ENCODE peak calls at places on chromosomes 13 and 19, in six cellular contexts. One of them, this sample, is unnamed.
A peak's percentile ranks its signal among the peaks of the same experiment; 100 is the strongest.

GRCh38 chr13:89375839-89376238 is 1704.7 kb downstream of the SLITRK5 start:
- DNase-seq in fibroblast of the aortic adventitia: peak; percentile 75
- DNase-seq in progenitor cell of endocrine pancreas: no peak
- DNase-seq in CD4-positive, alpha-beta T cell: no peak
- DNase-seq in foreskin fibroblast: no peak
- DNase-seq in dorsolateral prefrontal cortex: no peak
- DNase-seq in this sample: no peak

GRCh38 chr19:39307233-39307821 is 11.1 kb downstream of the IFNL1 start:
- DNase-seq in fibroblast of the aortic adventitia: no peak
- DNase-seq in progenitor cell of endocrine pancreas: peak; percentile 32
- DNase-seq in CD4-positive, alpha-beta T cell: no peak
- DNase-seq in foreskin fibroblast: no peak
- DNase-seq in dorsolateral prefrontal cortex: no peak
- DNase-seq in this sample: no peak

GRCh38 chr19:42850981-42851717 is 28.4 kb downstream of the PSG1 start:
- DNase-seq in fibroblast of the aortic adventitia: peak; percentile 98
- DNase-seq in progenitor cell of endocrine pancreas: no peak
- DNase-seq in CD4-positive, alpha-beta T cell: no peak
- DNase-seq in foreskin fibroblast: peak; percentile 97
- DNase-seq in dorsolateral prefrontal cortex: peak; percentile 34
- DNase-seq in this sample: peak; percentile 92

GRCh38 chr19:19280561-19280960 is 7.5 kb upstream of the TM6SF2 start:
- DNase-seq in fibroblast of the aortic adventitia: peak; percentile 23
- DNase-seq in progenitor cell of endocrine pancreas: no peak
- DNase-seq in CD4-positive, alpha-beta T cell: no peak
- DNase-seq in foreskin fibroblast: peak; percentile 54
- DNase-seq in dorsolateral prefrontal cortex: peak; percentile 43
- DNase-seq in this sample: no peak

GRCh38 chr13:29402168-29402621 is 193.3 kb downstream of the SLC7A1 start:
- DNase-seq in fibroblast of the aortic adventitia: peak; percentile 14
- DNase-seq in progenitor cell of endocrine pancreas: no peak
- DNase-seq in CD4-positive, alpha-beta T cell: no peak
- DNase-seq in foreskin fibroblast: no peak
- DNase-seq in dorsolateral prefrontal cortex: no peak
- DNase-seq in this sample: peak; percentile 71

GRCh38 chr13:25046274-25046984 is 49.5 kb upstream of the PABPC3 start:
- DNase-seq in fibroblast of the aortic adventitia: no peak
- DNase-seq in progenitor cell of endocrine pancreas: no peak
- DNase-seq in CD4-positive, alpha-beta T cell: no peak
- DNase-seq in foreskin fibroblast: no peak
- DNase-seq in dorsolateral prefrontal cortex: no peak
- DNase-seq in this sample: no peak

GRCh38 chr19:52946322-52947310 is 16.1 kb downstream of the ZNF816 start:
- DNase-seq in fibroblast of the aortic adventitia: no peak
- DNase-seq in progenitor cell of endocrine pancreas: peak; percentile 44
- DNase-seq in CD4-positive, alpha-beta T cell: no peak
- DNase-seq in foreskin fibroblast: peak; percentile 33
- DNase-seq in dorsolateral prefrontal cortex: no peak
- DNase-seq in this sample: peak; percentile 40

GRCh38 chr13:36706755-36707154 is 32.9 kb downstream of the SERTM1 start:
- DNase-seq in fibroblast of the aortic adventitia: peak; percentile 92
- DNase-seq in progenitor cell of endocrine pancreas: no peak
- DNase-seq in CD4-positive, alpha-beta T cell: no peak
- DNase-seq in foreskin fibroblast: peak; percentile 14
- DNase-seq in dorsolateral prefrontal cortex: no peak
- DNase-seq in this sample: no peak

GRCh38 chr13:27018882-27019281 is 152.7 kb downstream of the USP12 start:
- DNase-seq in fibroblast of the aortic adventitia: no peak
- DNase-seq in progenitor cell of endocrine pancreas: no peak
- DNase-seq in CD4-positive, alpha-beta T cell: no peak
- DNase-seq in foreskin fibroblast: no peak
- DNase-seq in dorsolateral prefrontal cortex: no peak
- DNase-seq in this sample: no peak

GRCh38 chr13:72198042-72198441 is 331.0 kb upstream of the DACH1 start:
- DNase-seq in fibroblast of the aortic adventitia: no peak
- DNase-seq in progenitor cell of endocrine pancreas: no peak
- DNase-seq in CD4-positive, alpha-beta T cell: no peak
- DNase-seq in foreskin fibroblast: no peak
- DNase-seq in dorsolateral prefrontal cortex: no peak
- DNase-seq in this sample: no peak

GRCh38 chr19:42196011-42197001 is 21.2 kb downstream of the DEDD2 start:
- DNase-seq in fibroblast of the aortic adventitia: no peak
- DNase-seq in progenitor cell of endocrine pancreas: no peak
- DNase-seq in CD4-positive, alpha-beta T cell: no peak
- DNase-seq in foreskin fibroblast: no peak
- DNase-seq in dorsolateral prefrontal cortex: no peak
- DNase-seq in this sample: no peak

GRCh38 chr19:1725100-1726064 is 27.9 kb upstream of the ONECUT3 start:
- DNase-seq in fibroblast of the aortic adventitia: peak; percentile 34
- DNase-seq in progenitor cell of endocrine pancreas: peak; percentile 86
- DNase-seq in CD4-positive, alpha-beta T cell: no peak
- DNase-seq in foreskin fibroblast: peak; percentile 51
- DNase-seq in dorsolateral prefrontal cortex: peak; percentile 48
- DNase-seq in this sample: peak; percentile 49

GRCh38 chr19:55552620-55553019 is 7.3 kb upstream of the SBK3 start:
- DNase-seq in fibroblast of the aortic adventitia: peak; percentile 77
- DNase-seq in progenitor cell of endocrine pancreas: no peak
- DNase-seq in CD4-positive, alpha-beta T cell: no peak
- DNase-seq in foreskin fibroblast: peak; percentile 66
- DNase-seq in dorsolateral prefrontal cortex: no peak
- DNase-seq in this sample: peak; percentile 83

GRCh38 chr13:25186187-25186586 is 14.1 kb upstream of the AMER2 start:
- DNase-seq in fibroblast of the aortic adventitia: no peak
- DNase-seq in progenitor cell of endocrine pancreas: no peak
- DNase-seq in CD4-positive, alpha-beta T cell: no peak
- DNase-seq in foreskin fibroblast: no peak
- DNase-seq in dorsolateral prefrontal cortex: no peak
- DNase-seq in this sample: no peak

GRCh38 chr13:97757807-97758206 is 195.7 kb upstream of the IPO5 start:
- DNase-seq in fibroblast of the aortic adventitia: peak; percentile 76
- DNase-seq in progenitor cell of endocrine pancreas: no peak
- DNase-seq in CD4-positive, alpha-beta T cell: no peak
- DNase-seq in foreskin fibroblast: no peak
- DNase-seq in dorsolateral prefrontal cortex: no peak
- DNase-seq in this sample: peak; percentile 12

GRCh38 chr13:50994651-50995050 is 85.1 kb downstream of the RNASEH2B start:
- DNase-seq in fibroblast of the aortic adventitia: no peak
- DNase-seq in progenitor cell of endocrine pancreas: no peak
- DNase-seq in CD4-positive, alpha-beta T cell: no peak
- DNase-seq in foreskin fibroblast: no peak
- DNase-seq in dorsolateral prefrontal cortex: no peak
- DNase-seq in this sample: no peak

GRCh38 chr13:104314926-104315535 is 1248.8 kb upstream of the SLC10A2 start:
- DNase-seq in fibroblast of the aortic adventitia: peak; percentile 0
- DNase-seq in progenitor cell of endocrine pancreas: no peak
- DNase-seq in CD4-positive, alpha-beta T cell: no peak
- DNase-seq in foreskin fibroblast: peak; percentile 0
- DNase-seq in dorsolateral prefrontal cortex: no peak
- DNase-seq in this sample: no peak

GRCh38 chr19:6677924-6678689 is 8.1 kb upstream of the TNFSF14 start:
- DNase-seq in fibroblast of the aortic adventitia: no peak
- DNase-seq in progenitor cell of endocrine pancreas: peak; percentile 18
- DNase-seq in CD4-positive, alpha-beta T cell: peak; percentile 51
- DNase-seq in foreskin fibroblast: no peak
- DNase-seq in dorsolateral prefrontal cortex: no peak
- DNase-seq in this sample: no peak

GRCh38 chr13:51397262-51397933 is 55.4 kb downstream of the INTS6 start:
- DNase-seq in fibroblast of the aortic adventitia: peak; percentile 80
- DNase-seq in progenitor cell of endocrine pancreas: no peak
- DNase-seq in CD4-positive, alpha-beta T cell: no peak
- DNase-seq in foreskin fibroblast: peak; percentile 50
- DNase-seq in dorsolateral prefrontal cortex: no peak
- DNase-seq in this sample: peak; percentile 96

GRCh38 chr13:80297094-80297493 is 43.8 kb downstream of the SPRY2 start:
- DNase-seq in fibroblast of the aortic adventitia: no peak
- DNase-seq in progenitor cell of endocrine pancreas: no peak
- DNase-seq in CD4-positive, alpha-beta T cell: no peak
- DNase-seq in foreskin fibroblast: no peak
- DNase-seq in dorsolateral prefrontal cortex: no peak
- DNase-seq in this sample: no peak

GRCh38 chr19:30530751-30531150 is 158.6 kb downstream of the ZNF536 start:
- DNase-seq in fibroblast of the aortic adventitia: no peak
- DNase-seq in progenitor cell of endocrine pancreas: no peak
- DNase-seq in CD4-positive, alpha-beta T cell: no peak
- DNase-seq in foreskin fibroblast: no peak
- DNase-seq in dorsolateral prefrontal cortex: no peak
- DNase-seq in this sample: no peak

GRCh38 chr13:42392706-42393572 is 121.0 kb downstream of the AKAP11 start:
- DNase-seq in fibroblast of the aortic adventitia: peak; percentile 11
- DNase-seq in progenitor cell of endocrine pancreas: no peak
- DNase-seq in CD4-positive, alpha-beta T cell: no peak
- DNase-seq in foreskin fibroblast: no peak
- DNase-seq in dorsolateral prefrontal cortex: no peak
- DNase-seq in this sample: peak; percentile 38

GRCh38 chr13:57633950-57634828 is 2.6 kb downstream of the PCDH17 start:
- DNase-seq in fibroblast of the aortic adventitia: no peak
- DNase-seq in progenitor cell of endocrine pancreas: peak; percentile 11
- DNase-seq in CD4-positive, alpha-beta T cell: no peak
- DNase-seq in foreskin fibroblast: no peak
- DNase-seq in dorsolateral prefrontal cortex: peak; percentile 54
- DNase-seq in this sample: no peak

GRCh38 chr19:33125929-33126388 is 6.0 kb upstream of the WDR88 start:
- DNase-seq in fibroblast of the aortic adventitia: peak; percentile 76
- DNase-seq in progenitor cell of endocrine pancreas: no peak
- DNase-seq in CD4-positive, alpha-beta T cell: peak; percentile 54
- DNase-seq in foreskin fibroblast: peak; percentile 51
- DNase-seq in dorsolateral prefrontal cortex: no peak
- DNase-seq in this sample: peak; percentile 73

GRCh38 chr19:46789371-46789770 is 977 bp upstream of the SLC1A5 start:
- DNase-seq in fibroblast of the aortic adventitia: no peak
- DNase-seq in progenitor cell of endocrine pancreas: no peak
- DNase-seq in CD4-positive, alpha-beta T cell: no peak
- DNase-seq in foreskin fibroblast: no peak
- DNase-seq in dorsolateral prefrontal cortex: no peak
- DNase-seq in this sample: no peak

GRCh38 chr13:75870397-75870801 is 234.3 kb downstream of the LMO7 start:
- DNase-seq in fibroblast of the aortic adventitia: peak; percentile 59
- DNase-seq in progenitor cell of endocrine pancreas: no peak
- DNase-seq in CD4-positive, alpha-beta T cell: peak; percentile 39
- DNase-seq in foreskin fibroblast: peak; percentile 16
- DNase-seq in dorsolateral prefrontal cortex: no peak
- DNase-seq in this sample: peak; percentile 38

GRCh38 chr19:38718747-38719543 is 25.3 kb downstream of the CAPN12 start:
- DNase-seq in fibroblast of the aortic adventitia: peak; percentile 40
- DNase-seq in progenitor cell of endocrine pancreas: no peak
- DNase-seq in CD4-positive, alpha-beta T cell: no peak
- DNase-seq in foreskin fibroblast: no peak
- DNase-seq in dorsolateral prefrontal cortex: peak; percentile 77
- DNase-seq in this sample: peak; percentile 87

GRCh38 chr19:6570754-6571153 is 20.2 kb downstream of the CD70 start:
- DNase-seq in fibroblast of the aortic adventitia: no peak
- DNase-seq in progenitor cell of endocrine pancreas: no peak
- DNase-seq in CD4-positive, alpha-beta T cell: no peak
- DNase-seq in foreskin fibroblast: no peak
- DNase-seq in dorsolateral prefrontal cortex: no peak
- DNase-seq in this sample: no peak

GRCh38 chr19:37507167-37507464 is 377 bp downstream of the ZNF793 start:
- DNase-seq in fibroblast of the aortic adventitia: no peak
- DNase-seq in progenitor cell of endocrine pancreas: no peak
- DNase-seq in CD4-positive, alpha-beta T cell: no peak
- DNase-seq in foreskin fibroblast: no peak
- DNase-seq in dorsolateral prefrontal cortex: no peak
- DNase-seq in this sample: no peak
- TF ChIP-seq CTCF in fibroblast of the aortic adventitia: no peak
- TF ChIP-seq CTCF in progenitor cell of endocrine pancreas: no peak
- TF ChIP-seq CTCF in CD4-positive, alpha-beta T cell: no peak
- TF ChIP-seq CTCF in foreskin fibroblast: no peak
- TF ChIP-seq CTCF in dorsolateral prefrontal cortex: no peak
- TF ChIP-seq CTCF in this sample: no peak

GRCh38 chr19:51398096-51398704 is 7.8 kb upstream of the C19orf84 start:
- DNase-seq in fibroblast of the aortic adventitia: peak; percentile 41
- DNase-seq in progenitor cell of endocrine pancreas: no peak
- DNase-seq in CD4-positive, alpha-beta T cell: no peak
- DNase-seq in foreskin fibroblast: peak; percentile 11
- DNase-seq in dorsolateral prefrontal cortex: no peak
- DNase-seq in this sample: peak; percentile 20
- TF ChIP-seq CTCF in fibroblast of the aortic adventitia: peak; percentile 58
- TF ChIP-seq CTCF in progenitor cell of endocrine pancreas: peak; percentile 59
- TF ChIP-seq CTCF in CD4-positive, alpha-beta T cell: peak; percentile 68
- TF ChIP-seq CTCF in foreskin fibroblast: peak; percentile 51
- TF ChIP-seq CTCF in dorsolateral prefrontal cortex: peak; percentile 71
- TF ChIP-seq CTCF in this sample: peak; percentile 60

DNA sequence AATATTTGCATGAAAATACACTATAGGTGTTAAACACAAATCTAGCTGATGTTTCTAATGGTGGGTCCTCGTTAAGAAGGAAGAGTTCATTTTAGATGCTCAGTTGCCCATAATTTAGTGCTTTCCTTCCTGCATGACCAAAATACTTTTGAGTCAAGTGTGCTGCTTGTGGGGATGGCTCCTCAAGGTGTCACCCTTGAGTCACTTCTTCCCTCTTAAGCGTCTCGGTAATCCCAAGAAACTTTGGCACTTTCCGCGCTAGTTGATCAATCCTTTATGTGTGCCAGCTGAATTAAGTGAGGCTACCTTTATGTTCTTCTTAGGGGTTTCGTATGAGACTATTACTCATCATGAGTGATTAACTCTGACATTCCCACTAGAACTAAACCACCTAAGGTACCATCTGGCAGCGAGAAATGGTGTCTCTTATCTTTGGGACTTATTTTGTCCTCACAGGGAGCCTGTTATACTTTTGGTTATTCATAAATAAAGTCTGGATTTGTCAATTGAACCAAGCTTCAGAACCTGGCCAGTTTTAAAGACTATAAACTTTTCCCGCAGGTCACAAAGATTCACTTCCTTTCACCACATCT is 106.8 kb downstream of the NHLRC3 start:
- DNase-seq in fibroblast of the aortic adventitia: peak; percentile 84
- DNase-seq in progenitor cell of endocrine pancreas: peak; percentile 13
- DNase-seq in CD4-positive, alpha-beta T cell: no peak
- DNase-seq in foreskin fibroblast: peak; percentile 39
- DNase-seq in dorsolateral prefrontal cortex: peak; percentile 68
- DNase-seq in this sample: peak; percentile 68
- TF ChIP-seq CTCF in fibroblast of the aortic adventitia: peak; percentile 89
- TF ChIP-seq CTCF in progenitor cell of endocrine pancreas: peak; percentile 74
- TF ChIP-seq CTCF in CD4-positive, alpha-beta T cell: peak; percentile 12
- TF ChIP-seq CTCF in foreskin fibroblast: peak; percentile 85
- TF ChIP-seq CTCF in dorsolateral prefrontal cortex: peak; percentile 78
- TF ChIP-seq CTCF in this sample: peak; percentile 77

GRCh38 chr19:15099017-15099582 is 8.1 kb upstream of the SYDE1 start:
- DNase-seq in fibroblast of the aortic adventitia: no peak
- DNase-seq in progenitor cell of endocrine pancreas: no peak
- DNase-seq in CD4-positive, alpha-beta T cell: no peak
- DNase-seq in foreskin fibroblast: no peak
- DNase-seq in dorsolateral prefrontal cortex: no peak
- DNase-seq in this sample: no peak

GRCh38 chr19:15091918-15092753 is 10.1 kb downstream of the OR1I1 start:
- DNase-seq in fibroblast of the aortic adventitia: peak; percentile 85
- DNase-seq in progenitor cell of endocrine pancreas: no peak
- DNase-seq in CD4-positive, alpha-beta T cell: no peak
- DNase-seq in foreskin fibroblast: peak; percentile 32
- DNase-seq in dorsolateral prefrontal cortex: no peak
- DNase-seq in this sample: peak; percentile 77

GRCh38 chr19:15093001-15093400 is 11.0 kb downstream of the OR1I1 start:
- DNase-seq in fibroblast of the aortic adventitia: no peak
- DNase-seq in progenitor cell of endocrine pancreas: no peak
- DNase-seq in CD4-positive, alpha-beta T cell: no peak
- DNase-seq in foreskin fibroblast: no peak
- DNase-seq in dorsolateral prefrontal cortex: no peak
- DNase-seq in this sample: no peak

GRCh38 chr19:15098505-15098904 is 8.7 kb upstream of the SYDE1 start:
- DNase-seq in fibroblast of the aortic adventitia: no peak
- DNase-seq in progenitor cell of endocrine pancreas: no peak
- DNase-seq in CD4-positive, alpha-beta T cell: no peak
- DNase-seq in foreskin fibroblast: no peak
- DNase-seq in dorsolateral prefrontal cortex: no peak
- DNase-seq in this sample: no peak

GRCh38 chr19:15096223-15096622 is 11.0 kb upstream of the SYDE1 start:
- DNase-seq in fibroblast of the aortic adventitia: no peak
- DNase-seq in progenitor cell of endocrine pancreas: no peak
- DNase-seq in CD4-positive, alpha-beta T cell: no peak
- DNase-seq in foreskin fibroblast: no peak
- DNase-seq in dorsolateral prefrontal cortex: no peak
- DNase-seq in this sample: no peak
- TF ChIP-seq CTCF in fibroblast of the aortic adventitia: no peak
- TF ChIP-seq CTCF in progenitor cell of endocrine pancreas: no peak
- TF ChIP-seq CTCF in CD4-positive, alpha-beta T cell: no peak
- TF ChIP-seq CTCF in foreskin fibroblast: no peak
- TF ChIP-seq CTCF in dorsolateral prefrontal cortex: no peak
- TF ChIP-seq CTCF in this sample: no peak

This sample was measured in fibroblast of villous mesenchyme.